ENCODE peak calls at places on chromosome 15, in four cellular contexts. I is endothelial cell, B is foreskin fibroblast, Q is lung. N is an unnamed sample.

GRCh38 chr15:70245932-70246622 is 148.4 kb upstream of the TLE3 start:
- DNase-seq in I (no peak), B (peak), Q (peak), N (no peak)

GRCh38 chr15:74133071-74133702 is 2.8 kb downstream of the ISLR2 start:
- DNase-seq in I (no peak), B (peak), Q (no peak), N (no peak)

GRCh38 chr15:72503147-72503546 is 29.0 kb downstream of the ARIH1 start:
- DNase-seq in B (no peak), Q (no peak), I (no peak), N (no peak)

GRCh38 chr15:97903560-97904195 is 56.8 kb upstream of the ARRDC4 start:
- DNase-seq in I (no peak), Q (no peak), B (no peak), N (no peak)

GRCh38 chr15:58473720-58474119 is 41.9 kb downstream of the LIPC start:
- DNase-seq in I (no peak), B (peak), Q (no peak), N (peak)

GRCh38 chr15:40439461-40440299 is 1.1 kb upstream of the BAHD1 start:
- DNase-seq in B (peak), Q (no peak), I (no peak), N (no peak)

GRCh38 chr15:99965376-99965775 is 232.1 kb upstream of the LYSMD4 start:
- DNase-seq in I (no peak), B (no peak), Q (no peak), N (no peak)

GRCh38 chr15:101394056-101394630 is 95.4 kb downstream of the PCSK6 start:
- DNase-seq in Q (no peak), B (no peak), I (no peak), N (no peak)

GRCh38 chr15:23395030-23395692 is 40.6 kb downstream of the GOLGA8S start:
- DNase-seq in B (no peak), Q (no peak), I (no peak), N (no peak)

GRCh38 chr15:66931768-66932633 is 133.4 kb upstream of the SMAD3 start:
- DNase-seq in Q (no peak), I (no peak), B (peak), N (no peak)

GRCh38 chr15:78061963-78062427 is 15.5 kb downstream of the TBC1D2B start:
- DNase-seq in Q (no peak), B (peak), I (no peak), N (no peak)

GRCh38 chr15:83108266-83109219 is 1.1 kb downstream of the TM6SF1 start:
- DNase-seq in Q (peak), B (peak), I (peak), N (no peak)

GRCh38 chr15:93566777-93567176 is 477.8 kb upstream of the RGMA start:
- DNase-seq in I (no peak), B (no peak), Q (no peak), N (no peak)
- TF ChIP-seq CTCF in I (no peak), B (no peak), Q (no peak), N (no peak)

GRCh38 chr15:81411969-81412633 is 38.1 kb upstream of the TMC3 start:
- DNase-seq in B (peak), Q (no peak), I (no peak), N (no peak)

GRCh38 chr15:81411056-81411455 is 37.0 kb upstream of the TMC3 start:
- DNase-seq in I (no peak), B (no peak), Q (no peak), N (no peak)

GRCh38 chr15:81407679-81408078 is 33.7 kb upstream of the TMC3 start:
- DNase-seq in I (no peak), Q (no peak), B (no peak), N (no peak)

GRCh38 chr15:81407151-81407550 is 33.1 kb upstream of the TMC3 start:
- DNase-seq in Q (no peak), I (no peak), B (no peak), N (no peak)

GRCh38 chr15:81410318-81410753 is 36.3 kb upstream of the TMC3 start:
- DNase-seq in B (peak), Q (peak), I (peak), N (peak)
- TF ChIP-seq CTCF in B (peak), Q (peak), I (peak), N (peak)

GRCh38 chr15:52083603-52084002 is 29.0 kb downstream of the BCL2L10 start:
- DNase-seq in Q (no peak), B (no peak), I (no peak), N (no peak)

GRCh38 chr15:52085289-52085688 is 27.3 kb downstream of the BCL2L10 start:
- DNase-seq in B (peak), I (no peak), Q (no peak), N (no peak)

GRCh38 chr15:52080031-52080430 is 32.5 kb downstream of the BCL2L10 start:
- DNase-seq in B (no peak), Q (no peak), I (no peak), N (no peak)

GRCh38 chr15:52080993-52081392 is 31.6 kb downstream of the BCL2L10 start:
- DNase-seq in B (no peak), Q (no peak), I (no peak), N (no peak)

GRCh38 chr15:52082197-52083036 is 30.2 kb downstream of the BCL2L10 start:
- DNase-seq in B (no peak), Q (no peak), I (no peak), N (no peak)
- TF ChIP-seq CTCF in B (no peak), Q (no peak), I (no peak), N (no peak)

DNA sequence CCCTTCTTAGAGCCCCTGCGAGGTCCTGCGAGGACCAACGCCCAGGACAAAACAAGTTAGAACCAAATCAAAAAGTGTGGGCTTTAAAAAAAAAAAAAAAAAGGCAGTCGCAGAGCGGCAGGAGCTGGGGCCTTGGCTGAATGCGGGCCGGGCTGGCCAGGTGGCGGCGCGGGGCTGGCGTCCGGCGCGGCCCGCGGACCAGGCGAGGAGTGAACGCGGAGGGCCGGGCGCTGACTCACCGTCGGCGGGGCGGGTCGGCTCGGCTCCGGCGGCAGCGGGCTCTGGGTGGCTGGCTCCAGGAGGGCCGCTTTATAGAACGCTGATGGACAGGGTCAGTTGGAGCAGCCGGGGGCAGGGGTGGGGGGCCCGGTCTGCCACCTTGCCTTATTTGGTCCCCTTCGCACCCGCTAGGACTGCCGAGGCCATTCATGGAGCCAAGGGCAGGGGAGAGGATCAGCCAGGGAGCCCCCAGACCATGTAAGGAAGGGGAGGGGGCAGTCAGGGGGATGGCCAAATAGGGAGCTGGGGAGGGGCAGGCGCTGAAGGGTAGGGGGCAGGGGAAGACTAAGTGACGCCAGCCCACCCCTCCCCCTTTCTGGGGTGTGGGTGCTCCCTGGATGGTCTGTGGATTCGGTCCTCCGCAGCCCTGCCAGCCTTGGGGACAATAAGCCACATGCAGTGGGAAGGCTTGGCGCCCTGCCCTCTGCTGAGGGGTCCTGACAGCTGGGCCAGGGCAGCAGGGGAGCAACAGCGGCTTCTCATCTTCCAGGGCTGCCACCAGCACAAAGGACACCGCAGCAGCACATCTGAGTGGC is at the start of gene ACTC1:
- DNase-seq in I (peak), Q (no peak), B (peak), N (no peak)
- TF ChIP-seq CTCF in I (no peak), Q (no peak), B (peak), N (peak)

N was measured in AG09319.